ENCODE peak calls at places on chromosomes 12 and 14, in eight cellular contexts. M is heart left ventricle; W is epithelial cell of proximal tubule; P is endothelial cell; C is HFFc6; F is EH; L is T-helper 1 cell; J is activated naive CD8-positive, alpha-beta T cell treated with anti-CD3 and anti-CD28 coated beads, Interleukin-2, amount 10 ng/mL, durations not matched to agents 7 days and 5 days. I is an unnamed sample.

GRCh38 chr14:37583358-37584210 is 11.5 kb downstream of the FOXA1 start:
- DNase-seq in F (no peak), J (no peak), W (no peak), C (no peak), M (no peak), P (no peak), L (no peak), I (peak; percentile 8)

GRCh38 chr14:76827696-76828301 is 1.6 kb downstream of the LRRC74A start:
- DNase-seq in J (no peak), F (no peak), C (no peak), P (no peak), W (no peak), M (peak; percentile 39), L (no peak), I (no peak)

GRCh38 chr14:85444685-85445084 is 85.3 kb upstream of the FLRT2 start:
- DNase-seq in F (peak; percentile 44), L (no peak), M (no peak), C (no peak), P (no peak), W (peak; percentile 47), J (no peak), I (peak; percentile 13)

GRCh38 chr14:103129301-103130016 is 6.2 kb downstream of the TNFAIP2 start:
- DNase-seq in L (no peak), J (no peak), W (no peak), C (no peak), F (no peak), P (no peak), M (no peak), I (no peak)

GRCh38 chr14:52031781-52032180 is 37.1 kb downstream of the NID2 start:
- DNase-seq in P (no peak), F (peak; percentile 91), W (no peak), L (no peak), M (peak; percentile 70), J (no peak), C (peak; percentile 89), I (peak; percentile 95)

GRCh38 chr12:83031301-83031700 is 344.6 kb downstream of the TMTC2 start:
- DNase-seq in F (no peak), P (no peak), L (no peak), C (no peak), M (no peak), J (no peak), W (no peak), I (no peak)

GRCh38 chr12:53751336-53752191 is at the start of gene CISTR:
- DNase-seq in F (peak; percentile 18), J (peak; percentile 66), L (peak; percentile 22), M (peak; percentile 28), P (no peak), C (no peak), W (no peak), I (no peak)

GRCh38 chr12:480831-481230 is 21.1 kb downstream of the B4GALNT3 start:
- DNase-seq in J (no peak), W (no peak), L (no peak), M (peak; percentile 48), P (no peak), C (no peak), F (peak; percentile 17), I (peak; percentile 77)

GRCh38 chr12:124434364-124434763 is 133.0 kb downstream of the NCOR2 start:
- DNase-seq in L (no peak), F (no peak), M (no peak), W (no peak), P (no peak), C (no peak), J (no peak), I (no peak)